ENCODE peak calls at places on chromosomes 6 and 20, in eight cellular contexts. X is heart left ventricle, O is fibroblast of mammary gland, F is RWPE1, V is GM20000, K is coronary artery, I is omental fat pad, Q is neural crest cell. H is an unnamed sample.

GRCh38 chr6:130602151-130602770 is 224.9 kb upstream of the SMLR1 start:
- DNase-seq in V (no peak), I (no peak), K (no peak), O (peak), Q (no peak), X (no peak), F (peak), H (no peak)

GRCh38 chr20:34281177-34281576 is 22.0 kb downstream of the AHCY start:
- DNase-seq in Q (no peak), I (no peak), K (no peak), V (no peak), F (no peak), O (no peak), X (no peak), H (no peak)

GRCh38 chr6:30990422-30991086 is 7.0 kb downstream of the MUC21 start:
- DNase-seq in V (no peak), X (no peak), Q (no peak), O (no peak), K (no peak), I (no peak), F (no peak), H (no peak)

GRCh38 chr6:14366315-14366714 is 248.7 kb downstream of the CD83 start:
- DNase-seq in F (no peak), O (no peak), X (no peak), K (no peak), V (no peak), I (no peak), Q (no peak), H (no peak)

GRCh38 chr6:130796313-130796905 is 30.8 kb upstream of the SMLR1 start:
- DNase-seq in I (no peak), V (no peak), X (no peak), Q (no peak), F (peak), K (no peak), O (peak), H (no peak)

GRCh38 chr6:48111575-48111974 is 578 bp upstream of the PTCHD4 start:
- DNase-seq in O (no peak), V (no peak), K (no peak), I (no peak), Q (no peak), F (no peak), X (no peak), H (no peak)

GRCh38 chr6:157198425-157199279 is 124.7 kb downstream of the TMEM242 start:
- DNase-seq in X (peak), F (peak), V (no peak), Q (no peak), K (peak), I (no peak), O (no peak), H (no peak)

GRCh38 chr6:31567531-31568370 is 4.3 kb upstream of the LTA start:
- DNase-seq in O (no peak), X (no peak), K (no peak), Q (no peak), V (peak), I (no peak), F (no peak), H (no peak)

GRCh38 chr6:34836008-34836407 is 44.1 kb downstream of the BLTP3A start:
- DNase-seq in F (no peak), V (no peak), Q (no peak), O (no peak), I (no peak), X (no peak), K (no peak), H (no peak)

GRCh38 chr20:45012682-45013302 is 46.5 kb downstream of the STK4 start:
- DNase-seq in O (peak), V (no peak), X (no peak), F (peak), Q (no peak), K (no peak), I (no peak), H (no peak)

GRCh38 chr6:119207973-119208725 is 129.7 kb upstream of the FAM184A start:
- DNase-seq in X (no peak), Q (no peak), O (peak), V (no peak), K (no peak), I (no peak), F (no peak), H (no peak)

GRCh38 chr6:30747300-30747687 is 2.9 kb upstream of the IER3 start:
- DNase-seq in V (no peak), O (no peak), F (no peak), I (no peak), X (no peak), K (no peak), Q (no peak), H (no peak)

GRCh38 chr6:113995632-113996031 is 24.7 kb upstream of the HDAC2 start:
- DNase-seq in Q (no peak), I (no peak), F (peak), V (no peak), O (peak), X (peak), K (no peak), H (no peak)

GRCh38 chr6:27651371-27651732 is 178.4 kb upstream of the ZNF184 start:
- DNase-seq in X (no peak), K (no peak), V (no peak), F (no peak), O (no peak), I (no peak), Q (peak), H (no peak)

GRCh38 chr6:27650620-27651370 is 177.9 kb upstream of the ZNF184 start:
- DNase-seq in V (peak), K (no peak), F (no peak), I (no peak), X (no peak), O (peak), Q (peak), H (peak)
- TF ChIP-seq CTCF in V (no peak), K (no peak), F (peak), I (no peak), X (no peak), O (peak), Q (peak), H (peak)

DNA sequence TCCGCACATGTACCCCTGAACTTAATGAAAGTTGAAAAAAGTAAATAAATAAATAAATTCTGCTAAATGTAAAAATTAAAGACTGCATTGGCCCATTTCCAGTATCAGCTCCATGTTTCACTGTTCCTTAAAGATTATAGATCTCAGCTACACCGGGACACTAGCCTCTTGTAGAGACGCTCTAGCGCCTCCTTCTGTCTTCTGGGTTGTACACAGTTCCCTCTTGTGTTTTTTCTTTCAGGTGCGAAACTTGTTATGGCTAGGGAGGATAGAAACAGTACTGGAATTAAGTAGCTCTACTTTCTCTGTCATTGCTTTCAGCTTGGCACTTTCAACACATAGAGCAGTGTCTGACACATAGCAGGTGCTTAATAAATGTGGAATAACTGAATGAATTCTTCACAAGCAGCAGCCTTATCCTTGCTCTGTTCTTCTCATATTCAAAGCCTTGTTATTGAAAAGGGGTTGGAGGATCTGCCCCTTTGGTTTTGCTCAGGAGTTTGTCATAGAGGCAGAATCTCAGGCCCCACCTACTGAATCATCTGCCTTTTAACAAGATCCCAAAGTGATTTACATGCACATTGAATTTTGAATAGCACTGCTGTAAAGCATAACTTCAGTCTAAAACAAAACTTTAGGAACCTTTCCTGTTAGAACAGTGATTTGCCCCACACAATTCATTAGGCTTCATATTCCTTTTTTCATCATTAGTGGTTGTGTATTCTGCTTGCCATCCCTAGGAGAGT is 92.3 kb downstream of the FIG4 start:
- DNase-seq in X (no peak), O (peak), V (no peak), F (no peak), Q (no peak), K (no peak), I (no peak), H (no peak)
- TF ChIP-seq CTCF in X (no peak), O (peak), V (no peak), F (no peak), Q (peak), K (no peak), I (no peak), H (no peak)

DNA sequence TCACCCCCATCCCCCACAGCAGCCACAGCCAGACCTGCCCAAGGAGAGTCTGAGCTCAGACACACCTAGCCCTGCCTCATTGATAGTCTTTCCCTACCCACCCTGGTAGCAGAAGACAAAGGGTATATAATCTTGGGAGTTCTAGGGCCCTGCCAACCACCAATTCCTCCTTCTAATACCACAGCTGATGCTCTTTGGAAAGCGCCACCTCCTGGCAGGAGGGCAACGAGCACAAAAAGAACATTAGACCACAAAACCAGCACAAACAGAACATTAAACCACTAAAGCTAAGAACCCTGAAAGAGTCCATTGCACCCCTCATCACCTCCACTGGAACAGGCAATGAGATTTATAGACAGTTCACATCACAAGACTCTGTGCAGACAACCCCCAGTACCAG is 195.8 kb upstream of the FUT9 start:
- DNase-seq in O (no peak), K (no peak), Q (no peak), V (no peak), X (no peak), F (no peak), I (no peak), H (no peak)
- TF ChIP-seq CTCF in O (no peak), K (no peak), Q (peak), V (no peak), X (no peak), F (no peak), I (no peak), H (peak)

GRCh38 chr6:3159805-3160781 is 2.7 kb upstream of the TUBB2A start:
- DNase-seq in O (peak), V (no peak), K (no peak), I (no peak), F (peak), X (peak), Q (no peak), H (no peak)

GRCh38 chr6:3152689-3153088 is 4.7 kb downstream of the TUBB2A start:
- DNase-seq in X (no peak), Q (no peak), F (no peak), V (no peak), O (no peak), K (no peak), I (no peak), H (no peak)

GRCh38 chr6:3162067-3162497 is 4.7 kb upstream of the TUBB2A start:
- DNase-seq in V (no peak), K (no peak), X (no peak), F (no peak), I (no peak), Q (no peak), O (peak), H (no peak)

GRCh38 chr6:3162565-3163247 is 5.4 kb upstream of the TUBB2A start:
- DNase-seq in K (peak), X (peak), F (peak), Q (peak), I (no peak), O (peak), V (peak), H (peak)

GRCh38 chr6:3157151-3157933 is at the start of gene TUBB2A:
- DNase-seq in X (peak), F (peak), V (peak), I (peak), O (peak), K (peak), Q (peak), H (peak)
- TF ChIP-seq CTCF in X (peak), F (peak), V (peak), I (no peak), O (no peak), K (peak), Q (peak), H (peak)

GRCh38 chr6:33132121-33132524 is 56.3 kb downstream of the HLA-DPB1 start:
- DNase-seq in Q (no peak), X (no peak), O (peak), I (no peak), K (no peak), V (no peak), F (no peak), H (no peak)

GRCh38 chr6:33140556-33140955 is 51.7 kb downstream of the COL11A2 start:
- DNase-seq in Q (no peak), I (no peak), F (no peak), O (no peak), V (no peak), K (no peak), X (no peak), H (no peak)

GRCh38 chr6:33139596-33140206 is 52.6 kb downstream of the COL11A2 start:
- DNase-seq in X (no peak), V (no peak), K (no peak), O (peak), F (no peak), I (no peak), Q (no peak), H (no peak)

GRCh38 chr6:33136310-33136895 is 55.9 kb downstream of the COL11A2 start:
- DNase-seq in X (no peak), F (no peak), I (no peak), V (no peak), K (no peak), Q (no peak), O (no peak), H (no peak)
- TF ChIP-seq CTCF in X (no peak), F (no peak), I (no peak), V (no peak), K (no peak), Q (no peak), O (no peak), H (no peak)

DNA sequence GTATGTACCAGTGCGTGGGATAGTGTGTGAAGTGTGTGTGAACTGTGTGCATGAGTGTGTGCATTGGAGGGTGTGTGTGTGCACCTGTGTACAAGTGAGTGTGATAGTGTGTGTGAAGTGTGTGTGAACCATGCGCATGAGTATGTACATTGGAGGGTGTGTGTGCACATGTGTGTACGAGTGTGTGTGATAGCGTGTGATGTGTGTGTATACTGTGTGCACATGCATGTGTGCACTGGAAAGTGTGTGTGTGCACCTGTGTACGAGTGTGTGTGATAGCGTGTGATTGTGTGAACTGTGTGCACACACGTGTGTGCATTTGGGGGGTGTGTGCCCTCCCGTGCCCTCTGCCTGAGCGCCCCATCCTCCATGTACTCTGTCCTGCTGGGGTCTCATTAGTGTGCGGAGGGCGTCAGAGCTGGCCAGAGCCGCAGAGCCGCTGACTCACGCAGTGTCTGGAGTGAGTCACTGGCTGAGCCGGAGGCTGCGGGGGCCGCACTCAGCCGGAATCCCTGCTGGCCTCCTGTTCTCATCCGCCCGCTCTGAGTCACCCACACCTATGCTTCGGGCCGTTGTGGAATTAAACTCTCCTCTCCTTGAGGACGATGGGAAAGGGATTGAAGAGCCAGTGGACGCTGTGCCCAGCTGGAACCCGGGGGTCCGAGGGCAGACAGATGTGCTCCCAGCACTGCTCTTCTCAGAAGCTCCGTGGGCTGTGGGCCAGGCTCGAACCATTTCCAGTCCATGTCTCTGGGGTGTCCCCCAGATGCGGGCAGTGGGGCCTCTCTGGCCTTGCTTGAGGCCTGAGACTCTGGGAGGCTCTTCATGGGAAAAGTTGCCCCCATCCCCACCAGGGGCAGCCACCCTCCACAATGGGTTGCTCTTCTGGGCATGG is 27.3 kb upstream of the STX16 start:
- DNase-seq in X (peak), F (peak), V (no peak), K (no peak), O (peak), Q (peak), I (peak), H (no peak)
- TF ChIP-seq CTCF in X (no peak), F (no peak), V (no peak), K (no peak), O (no peak), Q (no peak), I (no peak), H (no peak)